ENCODE peak calls at places on chromosome X, in five cellular contexts. R is WTC11, K is A549, V is HepG2, E is GM12878. Y is an unnamed sample.

GRCh38 chrX:49273181-49273727 is 3.7 kb downstream of the PPP1R3F start:
- DNase-seq in E (no peak), V (no peak), R (no peak), K (no peak), Y (no peak)

GRCh38 chrX:53194308-53194707 is 30.7 kb downstream of the KDM5C start:
- DNase-seq in K (no peak), V (no peak), R (no peak), E (no peak), Y (no peak)

GRCh38 chrX:39755152-39756032 is 342.4 kb downstream of the BCOR start:
- DNase-seq in V (peak; percentile 63), E (no peak), R (no peak), K (peak; percentile 97), Y (peak; percentile 75)

GRCh38 chrX:153153516-153153915 is 25.6 kb upstream of the MAGEA1 start:
- DNase-seq in V (no peak), E (no peak), R (no peak), K (no peak), Y (no peak)

GRCh38 chrX:123720486-123720885 is 12.4 kb downstream of the THOC2 start:
- DNase-seq in R (no peak), K (peak; percentile 42), V (no peak), E (no peak), Y (no peak)

GRCh38 chrX:55907968-55908607 is 190.5 kb downstream of the RRAGB start:
- DNase-seq in V (no peak), K (peak; percentile 4), R (peak; percentile 73), E (no peak), Y (peak; percentile 31)

GRCh38 chrX:53659039-53659438 is 27.5 kb downstream of the HUWE1 start:
- DNase-seq in E (no peak), K (no peak), V (peak; percentile 23), R (no peak), Y (no peak)

GRCh38 chrX:21963226-21963625 is 22.7 kb downstream of the SMS start:
- DNase-seq in K (no peak), V (no peak), E (no peak), R (no peak), Y (no peak)

GRCh38 chrX:31268359-31268758 is 196.5 kb upstream of the FTHL17 start:
- DNase-seq in V (peak; percentile 2), K (no peak), E (no peak), R (no peak), Y (no peak)

GRCh38 chrX:132404266-132404665 is 84.6 kb downstream of the MBNL3 start:
- DNase-seq in K (no peak), E (no peak), R (no peak), V (no peak), Y (no peak)

GRCh38 chrX:45714864-45715263 is 514.2 kb upstream of the DIPK2B start:
- DNase-seq in E (peak; percentile 7), V (no peak), K (peak; percentile 22), R (no peak), Y (no peak)

GRCh38 chrX:44651347-44651746 is 108.7 kb upstream of the FUNDC1 start:
- DNase-seq in V (no peak), R (peak; percentile 12), E (no peak), K (no peak), Y (no peak)

GRCh38 chrX:34119122-34119521 is 13.0 kb downstream of the FAM47A start:
- DNase-seq in K (no peak), E (no peak), R (no peak), V (no peak), Y (no peak)

GRCh38 chrX:74923942-74924448 is 1.3 kb downstream of the NEXMIF start:
- DNase-seq in E (no peak), R (peak; percentile 15), K (no peak), V (no peak), Y (no peak)

GRCh38 chrX:27555514-27555913 is 34.6 kb upstream of the DCAF8L2 start:
- DNase-seq in R (no peak), K (peak; percentile 21), E (no peak), V (peak; percentile 41), Y (peak; percentile 1)

GRCh38 chrX:76253432-76253831 is 80.6 kb downstream of the PBDC1 start:
- DNase-seq in R (peak; percentile 28), V (peak; percentile 45), E (peak; percentile 30), K (peak; percentile 53), Y (peak; percentile 6)

GRCh38 chrX:129980540-129981206 is 1.8 kb upstream of the BCORL1 start:
- DNase-seq in E (no peak), R (peak; percentile 57), K (peak; percentile 44), V (peak; percentile 25), Y (no peak)

GRCh38 chrX:10014462-10015373 is 47.6 kb downstream of the CLDN34 start:
- DNase-seq in E (no peak), V (peak; percentile 48), R (peak; percentile 76), K (peak; percentile 94), Y (peak; percentile 88)

GRCh38 chrX:68807818-68808217 is 21.0 kb upstream of the EFNB1 start:
- DNase-seq in V (no peak), R (peak; percentile 25), K (peak; percentile 48), E (no peak), Y (no peak)

GRCh38 chrX:136480383-136480782 is 7.4 kb upstream of the BRS3 start:
- DNase-seq in E (no peak), K (no peak), V (no peak), R (no peak), Y (no peak)

GRCh38 chrX:73943572-73943899 is 360.4 kb upstream of the ZCCHC13 start:
- DNase-seq in R (no peak), K (no peak), V (no peak), E (no peak), Y (no peak)

GRCh38 chrX:9656871-9657270 is 108.8 kb downstream of the GPR143 start:
- DNase-seq in E (no peak), R (no peak), V (no peak), K (no peak), Y (no peak)

GRCh38 chrX:39311646-39312045 is 510.4 kb downstream of the MID1IP1 start:
- DNase-seq in K (no peak), E (no peak), R (no peak), V (no peak), Y (no peak)

GRCh38 chrX:101079223-101079622 is 544 bp downstream of the TMEM35A start:
- DNase-seq in R (no peak), V (no peak), K (no peak), E (no peak), Y (no peak)

GRCh38 chrX:108347800-108348199 is 90.4 kb downstream of the COL4A6 start:
- DNase-seq in V (no peak), K (no peak), R (peak; percentile 23), E (no peak), Y (no peak)

GRCh38 chrX:138711399-138712347 is at the start of gene FGF13:
- DNase-seq in E (no peak), V (peak; percentile 0), R (peak; percentile 63), K (peak; percentile 24), Y (no peak)

GRCh38 chrX:133497356-133497755 is 82.1 kb upstream of the GPC4 start:
- DNase-seq in V (no peak), K (no peak), R (no peak), E (no peak), Y (no peak)

GRCh38 chrX:18702362-18703195 is 4.9 kb upstream of the PPEF1 start:
- DNase-seq in E (no peak), R (no peak), V (no peak), K (peak; percentile 97), Y (no peak)

GRCh38 chrX:50618788-50619558 is 148.3 kb upstream of the DGKK start:
- DNase-seq in E (no peak), V (no peak), K (no peak), R (no peak), Y (no peak)

GRCh38 chrX:123835661-123836371 is 24.0 kb upstream of the XIAP start:
- DNase-seq in K (peak; percentile 78), E (no peak), V (no peak), R (no peak), Y (no peak)

GRCh38 chrX:41082783-41083182 is 2.5 kb upstream of the USP9X start:
- DNase-seq in R (no peak), V (no peak), K (no peak), E (no peak), Y (no peak)

GRCh38 chrX:70134116-70134477 is 850 bp downstream of the IGBP1 start:
- DNase-seq in K (peak; percentile 31), V (peak; percentile 3), R (no peak), E (no peak), Y (peak; percentile 18)

GRCh38 chrX:120468479-120468824 is 644 bp downstream of the LAMP2 start:
- DNase-seq in R (no peak), E (no peak), V (no peak), K (no peak), Y (peak; percentile 15)

GRCh38 chrX:120464409-120464808 is 4.7 kb downstream of the LAMP2 start:
- DNase-seq in K (no peak), V (no peak), E (no peak), R (no peak), Y (no peak)

GRCh38 chrX:120468825-120469525 is at the start of gene LAMP2:
- DNase-seq in K (peak; percentile 88), R (peak; percentile 86), V (peak; percentile 86), E (peak; percentile 30), Y (peak; percentile 92)

GRCh38 chrX:120463241-120463640 is 5.9 kb downstream of the LAMP2 start:
- DNase-seq in V (peak; percentile 6), K (peak; percentile 10), R (no peak), E (no peak), Y (no peak)

GRCh38 chrX:120468071-120468470 is 1.0 kb downstream of the LAMP2 start:
- DNase-seq in V (no peak), E (no peak), K (no peak), R (no peak), Y (no peak)
- TF ChIP-seq ESRRA in V (no peak), E (no peak), K (no peak), R (no peak), Y (no peak)

GRCh38 chrX:115709039-115709438 is 148.1 kb downstream of the PLS3 start:
- DNase-seq in V (no peak), E (no peak), K (no peak), R (no peak), Y (no peak)

GRCh38 chrX:115719171-115719570 is 158.2 kb downstream of the PLS3 start:
- DNase-seq in E (no peak), R (no peak), V (no peak), K (no peak), Y (no peak)

GRCh38 chrX:115712484-115712883 is 151.5 kb downstream of the PLS3 start:
- DNase-seq in K (no peak), V (no peak), E (no peak), R (no peak), Y (no peak)

GRCh38 chrX:115713465-115713864 is 152.5 kb downstream of the PLS3 start:
- DNase-seq in K (no peak), R (no peak), V (no peak), E (no peak), Y (no peak)
- TF ChIP-seq ESRRA in K (no peak), R (no peak), V (no peak), E (no peak), Y (no peak)

DNA sequence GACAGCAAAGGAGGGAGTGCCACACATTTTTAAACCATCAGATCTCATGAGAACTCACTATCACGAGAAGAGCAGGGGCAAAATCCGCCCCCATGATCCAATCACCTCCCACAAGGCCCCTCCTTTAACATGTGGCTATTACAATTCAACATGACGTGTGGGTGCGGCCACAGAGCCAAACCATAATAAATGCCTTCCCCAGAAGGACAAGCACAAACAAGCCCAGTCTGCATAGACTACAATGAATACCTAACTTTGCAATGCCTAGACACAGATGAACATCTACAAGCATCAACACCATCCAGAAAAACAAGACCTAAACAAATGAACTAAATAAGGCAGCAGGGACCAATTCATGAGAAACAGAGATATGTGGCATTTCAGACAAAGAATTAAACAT is 12.3 kb downstream of the ETDA start:
- DNase-seq in K (no peak), V (no peak), E (no peak), R (no peak), Y (no peak)
- TF ChIP-seq ESRRA in K (no peak), V (no peak), E (no peak), R (no peak), Y (no peak)

GRCh38 chrX:14356401-14356800 is 172.9 kb upstream of the GLRA2 start:
- DNase-seq in R (no peak), K (no peak), V (no peak), E (no peak), Y (no peak)
- TF ChIP-seq ESRRA in R (no peak), K (no peak), V (no peak), E (no peak), Y (no peak)